ENCODE peak calls at places on chromosomes 2 and 18, in nine cellular contexts. Q is COR-L47, F is AML-193, R is COLO829, M is endothelial cell, T is neuronal stem cell, S is left ventricle myocardium superior, Z is foreskin keratinocyte, U is EL. W is an unnamed sample.

GRCh38 chr2:70340921-70341765 is 39.3 kb upstream of the FAM136A start:
- DNase-seq in Q (peak; percentile 42), F (peak; percentile 18), R (peak; percentile 79), M (peak; percentile 51), T (peak; percentile 66), S (no peak), Z (peak; percentile 69), U (peak; percentile 55), W (peak; percentile 49)

GRCh38 chr18:22286576-22286975 is 117.2 kb downstream of the GATA6 start:
- DNase-seq in Q (no peak), F (no peak), R (peak; percentile 8), M (no peak), T (no peak), S (peak; percentile 31), Z (peak; percentile 52), U (peak; percentile 10), W (peak; percentile 30)

GRCh38 chr2:62897187-62897827 is 153.3 kb upstream of the OTX1 start:
- DNase-seq in Q (no peak), F (no peak), R (no peak), M (no peak), T (no peak), S (no peak), Z (no peak), U (no peak), W (no peak)

GRCh38 chr2:30404354-30405265 is 42.4 kb upstream of the LCLAT1 start:
- DNase-seq in Q (peak; percentile 48), F (no peak), R (no peak), M (no peak), T (peak; percentile 57), S (peak; percentile 41), Z (no peak), U (no peak), W (no peak)

GRCh38 chr18:13563390-13563805 is 163.0 kb downstream of the FAM210A start:
- DNase-seq in Q (no peak), F (no peak), R (no peak), M (no peak), T (no peak), S (no peak), Z (no peak), U (no peak), W (no peak)

GRCh38 chr2:240013343-240013742 is 11.8 kb downstream of the NDUFA10 start:
- DNase-seq in Q (no peak), F (peak; percentile 6), R (no peak), M (no peak), T (no peak), S (no peak), Z (peak; percentile 13), U (no peak), W (no peak)

GRCh38 chr2:135043345-135043744 is 3.9 kb downstream of the MAP3K19 start:
- DNase-seq in Q (no peak), F (no peak), R (no peak), M (no peak), T (no peak), S (no peak), Z (no peak), U (no peak), W (no peak)

GRCh38 chr2:241728627-241729026 is 5.8 kb upstream of the D2HGDH start:
- DNase-seq in Q (no peak), F (no peak), R (no peak), M (no peak), T (no peak), S (peak; percentile 84), Z (no peak), U (no peak), W (no peak)

GRCh38 chr18:50240083-50240563 is 26.2 kb downstream of the CFAP53 start:
- DNase-seq in Q (no peak), F (no peak), R (no peak), M (no peak), T (no peak), S (no peak), Z (peak; percentile 91), U (peak; percentile 1), W (peak; percentile 5)

GRCh38 chr2:156329031-156329921 is 3.2 kb downstream of the NR4A2 start:
- DNase-seq in Q (no peak), F (no peak), R (no peak), M (no peak), T (peak; percentile 14), S (peak; percentile 30), Z (no peak), U (no peak), W (no peak)

W was measured in Daoy.